ENCODE peak calls at places on chromosomes 4 and X, in seven cellular contexts. One of them, this sample, is unnamed.

GRCh38 chrX:111847491-111847890 is 28.5 kb upstream of the TRPC5OS start:
- DNase-seq in K562: no peak
- DNase-seq in H1: no peak
- DNase-seq in HCT116: no peak
- DNase-seq in SK-N-SH: no peak
- DNase-seq in upper lobe of left lung: no peak
- DNase-seq in transverse colon: no peak
- DNase-seq in this sample: no peak

GRCh38 chr4:154506253-154506652 is 14.7 kb upstream of the DCHS2 start:
- DNase-seq in K562: peak
- DNase-seq in H1: no peak
- DNase-seq in HCT116: peak
- DNase-seq in SK-N-SH: peak
- DNase-seq in upper lobe of left lung: no peak
- DNase-seq in transverse colon: no peak
- DNase-seq in this sample: no peak

GRCh38 chrX:30504309-30504708 is 73.3 kb downstream of the TASL start:
- DNase-seq in K562: peak
- DNase-seq in H1: no peak
- DNase-seq in HCT116: peak
- DNase-seq in SK-N-SH: peak
- DNase-seq in upper lobe of left lung: no peak
- DNase-seq in transverse colon: no peak
- DNase-seq in this sample: no peak

GRCh38 chr4:18953613-18954012 is 932.1 kb upstream of the LCORL start:
- DNase-seq in K562: no peak
- DNase-seq in H1: no peak
- DNase-seq in HCT116: no peak
- DNase-seq in SK-N-SH: no peak
- DNase-seq in upper lobe of left lung: no peak
- DNase-seq in transverse colon: no peak
- DNase-seq in this sample: no peak

GRCh38 chr4:30525662-30526061 is 194.5 kb upstream of the PCDH7 start:
- DNase-seq in K562: no peak
- DNase-seq in H1: no peak
- DNase-seq in HCT116: no peak
- DNase-seq in SK-N-SH: no peak
- DNase-seq in upper lobe of left lung: no peak
- DNase-seq in transverse colon: no peak
- DNase-seq in this sample: no peak

GRCh38 chr4:58514299-58514698 is 1404.1 kb upstream of the IGFBP7 start:
- DNase-seq in K562: no peak
- DNase-seq in H1: no peak
- DNase-seq in HCT116: no peak
- DNase-seq in SK-N-SH: no peak
- DNase-seq in upper lobe of left lung: no peak
- DNase-seq in transverse colon: no peak
- DNase-seq in this sample: no peak

GRCh38 chrX:133402042-133402453 is 13.2 kb downstream of the GPC4 start:
- DNase-seq in K562: no peak
- DNase-seq in H1: no peak
- DNase-seq in HCT116: no peak
- DNase-seq in SK-N-SH: no peak
- DNase-seq in upper lobe of left lung: no peak
- DNase-seq in transverse colon: no peak
- DNase-seq in this sample: no peak

GRCh38 chr4:27702710-27703431 is 842.2 kb downstream of the STIM2 start:
- DNase-seq in K562: no peak
- DNase-seq in H1: no peak
- DNase-seq in HCT116: peak
- DNase-seq in SK-N-SH: peak
- DNase-seq in upper lobe of left lung: no peak
- DNase-seq in transverse colon: no peak
- DNase-seq in this sample: no peak

GRCh38 chr4:153115322-153116100 is 88.7 kb upstream of the TRIM2 start:
- DNase-seq in K562: no peak
- DNase-seq in H1: no peak
- DNase-seq in HCT116: peak
- DNase-seq in SK-N-SH: no peak
- DNase-seq in upper lobe of left lung: peak
- DNase-seq in transverse colon: peak
- DNase-seq in this sample: no peak

GRCh38 chr4:113052379-113052951 is 3.0 kb downstream of the ANK2 start:
- DNase-seq in K562: no peak
- DNase-seq in H1: no peak
- DNase-seq in HCT116: no peak
- DNase-seq in SK-N-SH: no peak
- DNase-seq in upper lobe of left lung: no peak
- DNase-seq in transverse colon: no peak
- DNase-seq in this sample: no peak

GRCh38 chrX:153925739-153926593 is at the start of gene ARHGAP4:
- DNase-seq in K562: peak
- DNase-seq in H1: no peak
- DNase-seq in HCT116: peak
- DNase-seq in SK-N-SH: no peak
- DNase-seq in upper lobe of left lung: peak
- DNase-seq in transverse colon: no peak
- DNase-seq in this sample: no peak

GRCh38 chr4:658031-658667 is 15.9 kb downstream of the ATP5ME start:
- DNase-seq in K562: no peak
- DNase-seq in H1: no peak
- DNase-seq in HCT116: no peak
- DNase-seq in SK-N-SH: no peak
- DNase-seq in upper lobe of left lung: peak
- DNase-seq in transverse colon: no peak
- DNase-seq in this sample: no peak

GRCh38 chrX:63739885-63740284 is 45.1 kb downstream of the ARHGEF9 start:
- DNase-seq in K562: no peak
- DNase-seq in H1: no peak
- DNase-seq in HCT116: no peak
- DNase-seq in SK-N-SH: no peak
- DNase-seq in upper lobe of left lung: no peak
- DNase-seq in transverse colon: no peak
- DNase-seq in this sample: no peak

GRCh38 chr4:92339671-92340070 is 35.9 kb downstream of the GRID2 start:
- DNase-seq in K562: no peak
- DNase-seq in H1: no peak
- DNase-seq in HCT116: no peak
- DNase-seq in SK-N-SH: no peak
- DNase-seq in upper lobe of left lung: no peak
- DNase-seq in transverse colon: no peak
- DNase-seq in this sample: no peak

GRCh38 chr4:171956678-171957077 is 143.5 kb downstream of the GALNTL6 start:
- DNase-seq in K562: no peak
- DNase-seq in H1: no peak
- DNase-seq in HCT116: no peak
- DNase-seq in SK-N-SH: no peak
- DNase-seq in upper lobe of left lung: no peak
- DNase-seq in transverse colon: no peak
- DNase-seq in this sample: no peak

GRCh38 chr4:37835806-37836205 is 9.3 kb downstream of the PGM2 start:
- DNase-seq in K562: no peak
- DNase-seq in H1: no peak
- DNase-seq in HCT116: no peak
- DNase-seq in SK-N-SH: no peak
- DNase-seq in upper lobe of left lung: no peak
- DNase-seq in transverse colon: no peak
- DNase-seq in this sample: no peak

GRCh38 chr4:152652102-152652501 is 27.7 kb downstream of the TMEM154 start:
- DNase-seq in K562: no peak
- DNase-seq in H1: no peak
- DNase-seq in HCT116: no peak
- DNase-seq in SK-N-SH: no peak
- DNase-seq in upper lobe of left lung: no peak
- DNase-seq in transverse colon: no peak
- DNase-seq in this sample: no peak

GRCh38 chrX:101450052-101450451 is 35.2 kb upstream of the ARMCX4 start:
- DNase-seq in K562: no peak
- DNase-seq in H1: no peak
- DNase-seq in HCT116: no peak
- DNase-seq in SK-N-SH: no peak
- DNase-seq in upper lobe of left lung: no peak
- DNase-seq in transverse colon: no peak
- DNase-seq in this sample: no peak

GRCh38 chrX:39911278-39911897 is 186.4 kb downstream of the BCOR start:
- DNase-seq in K562: no peak
- DNase-seq in H1: no peak
- DNase-seq in HCT116: no peak
- DNase-seq in SK-N-SH: no peak
- DNase-seq in upper lobe of left lung: no peak
- DNase-seq in transverse colon: no peak
- DNase-seq in this sample: no peak

GRCh38 chrX:39910651-39911050 is 187.1 kb downstream of the BCOR start:
- DNase-seq in K562: no peak
- DNase-seq in H1: no peak
- DNase-seq in HCT116: no peak
- DNase-seq in SK-N-SH: no peak
- DNase-seq in upper lobe of left lung: no peak
- DNase-seq in transverse colon: no peak
- DNase-seq in this sample: no peak

GRCh38 chrX:39912126-39912525 is 185.6 kb downstream of the BCOR start:
- DNase-seq in K562: no peak
- DNase-seq in H1: no peak
- DNase-seq in HCT116: no peak
- DNase-seq in SK-N-SH: no peak
- DNase-seq in upper lobe of left lung: no peak
- DNase-seq in transverse colon: no peak
- DNase-seq in this sample: no peak

GRCh38 chrX:39907964-39908616 is 189.7 kb downstream of the BCOR start:
- DNase-seq in K562: no peak
- DNase-seq in H1: no peak
- DNase-seq in HCT116: peak
- DNase-seq in SK-N-SH: peak
- DNase-seq in upper lobe of left lung: peak
- DNase-seq in transverse colon: peak
- DNase-seq in this sample: no peak

DNA sequence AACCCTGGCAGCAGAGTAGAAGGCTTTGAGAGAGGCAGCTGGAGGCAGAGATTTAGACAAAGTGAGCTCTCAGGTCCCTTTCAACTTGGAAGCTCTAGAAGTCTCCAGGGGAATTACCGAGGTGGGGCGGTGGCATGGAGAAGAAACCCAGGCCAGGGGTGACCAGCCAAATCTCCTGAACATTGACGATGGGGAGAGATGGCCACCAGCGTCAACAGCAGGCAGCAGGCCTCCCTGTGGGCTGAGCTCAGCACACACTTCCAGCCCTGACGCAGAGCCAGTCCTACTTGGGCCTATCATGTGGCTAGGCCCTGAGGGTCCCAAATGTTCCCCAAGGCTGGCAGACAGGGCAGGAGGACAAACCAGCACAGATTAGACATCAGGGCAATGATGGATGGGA is 187.8 kb downstream of the BCOR start:
- DNase-seq in K562: no peak
- DNase-seq in H1: no peak
- DNase-seq in HCT116: no peak
- DNase-seq in SK-N-SH: no peak
- DNase-seq in upper lobe of left lung: no peak
- DNase-seq in transverse colon: no peak
- DNase-seq in this sample: no peak
- TF ChIP-seq POLR2AphosphoS5 in K562: no peak
- TF ChIP-seq POLR2AphosphoS5 in H1: no peak
- TF ChIP-seq POLR2AphosphoS5 in HCT116: no peak
- TF ChIP-seq POLR2AphosphoS5 in SK-N-SH: no peak
- TF ChIP-seq POLR2AphosphoS5 in upper lobe of left lung: no peak
- TF ChIP-seq POLR2AphosphoS5 in transverse colon: no peak
- TF ChIP-seq POLR2AphosphoS5 in this sample: no peak

DNA sequence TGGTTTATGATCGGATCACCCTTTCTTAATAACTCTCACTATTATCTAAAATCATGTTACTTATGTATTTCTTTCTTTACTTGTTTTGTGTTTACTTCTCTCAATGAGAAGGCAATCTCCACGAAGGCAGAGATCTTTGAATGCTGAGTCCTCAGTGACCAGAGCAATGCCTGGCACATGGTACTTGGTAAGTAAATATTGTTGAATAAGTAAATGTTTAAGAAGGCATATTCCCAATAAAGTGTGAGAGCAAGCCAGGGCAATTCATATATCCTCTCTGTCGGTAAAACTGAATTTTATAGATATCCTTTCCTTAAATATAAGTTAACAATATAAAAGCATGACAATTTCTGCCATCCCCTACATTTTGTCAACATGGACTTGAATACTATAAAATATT is 94.4 kb downstream of the UGT8 start:
- DNase-seq in K562: no peak
- DNase-seq in H1: no peak
- DNase-seq in HCT116: no peak
- DNase-seq in SK-N-SH: no peak
- DNase-seq in upper lobe of left lung: no peak
- DNase-seq in transverse colon: no peak
- DNase-seq in this sample: no peak
- TF ChIP-seq POLR2AphosphoS5 in K562: no peak
- TF ChIP-seq POLR2AphosphoS5 in H1: no peak
- TF ChIP-seq POLR2AphosphoS5 in HCT116: no peak
- TF ChIP-seq POLR2AphosphoS5 in SK-N-SH: no peak
- TF ChIP-seq POLR2AphosphoS5 in upper lobe of left lung: no peak
- TF ChIP-seq POLR2AphosphoS5 in transverse colon: no peak
- TF ChIP-seq POLR2AphosphoS5 in this sample: no peak

DNA sequence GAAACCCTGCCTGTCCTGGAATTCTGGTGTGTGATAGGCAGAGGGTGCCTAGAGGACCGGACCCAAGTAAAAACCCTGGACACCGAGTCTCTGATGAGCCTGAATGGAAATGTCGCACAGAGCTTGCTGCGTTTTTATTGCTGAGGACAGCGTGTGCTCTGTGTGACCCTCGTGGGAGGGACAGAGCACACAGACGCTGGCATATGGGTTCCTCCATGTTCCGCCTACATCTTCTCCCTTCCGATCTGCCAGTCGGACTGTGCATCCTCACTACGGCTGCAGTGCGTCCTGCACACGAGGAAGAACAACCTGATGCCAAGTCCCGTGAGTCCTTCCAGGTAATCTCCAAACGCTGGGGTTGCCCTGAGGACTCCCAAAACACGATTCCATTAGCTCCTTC is 68.3 kb downstream of the AFAP1 start:
- DNase-seq in K562: no peak
- DNase-seq in H1: no peak
- DNase-seq in HCT116: no peak
- DNase-seq in SK-N-SH: no peak
- DNase-seq in upper lobe of left lung: no peak
- DNase-seq in transverse colon: no peak
- DNase-seq in this sample: no peak
- TF ChIP-seq POLR2AphosphoS5 in K562: no peak
- TF ChIP-seq POLR2AphosphoS5 in H1: no peak
- TF ChIP-seq POLR2AphosphoS5 in HCT116: no peak
- TF ChIP-seq POLR2AphosphoS5 in SK-N-SH: no peak
- TF ChIP-seq POLR2AphosphoS5 in upper lobe of left lung: no peak
- TF ChIP-seq POLR2AphosphoS5 in transverse colon: no peak
- TF ChIP-seq POLR2AphosphoS5 in this sample: no peak

DNA sequence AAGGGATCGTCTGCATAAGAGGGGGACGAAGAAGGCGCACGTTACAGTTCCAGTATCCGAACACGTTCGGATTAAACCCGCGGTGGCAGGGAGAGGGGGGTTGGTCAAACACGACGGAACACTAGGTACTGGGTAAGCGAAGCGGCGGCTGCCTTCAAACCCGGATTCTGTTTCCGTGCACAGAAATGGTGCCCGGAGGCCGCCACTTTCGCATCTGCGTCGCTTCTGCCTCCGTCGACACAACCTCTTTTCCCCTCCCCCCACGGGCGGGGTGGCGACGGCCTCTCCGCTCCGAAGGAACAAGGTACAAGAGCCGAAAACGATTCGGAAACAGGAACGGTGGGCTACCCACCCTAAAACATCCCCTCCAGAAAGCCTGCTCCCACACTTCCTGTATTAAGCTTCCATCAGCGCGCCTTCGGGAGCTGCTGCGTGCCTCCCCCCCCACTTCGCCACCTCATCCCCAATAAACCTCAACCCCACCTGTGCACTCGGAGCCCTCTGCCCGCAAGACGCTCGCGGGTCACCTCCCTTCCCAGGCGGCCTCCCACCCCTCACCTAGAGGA is 667 bp downstream of the G3BP2 start:
- DNase-seq in K562: peak
- DNase-seq in H1: no peak
- DNase-seq in HCT116: peak
- DNase-seq in SK-N-SH: peak
- DNase-seq in upper lobe of left lung: peak
- DNase-seq in transverse colon: peak
- DNase-seq in this sample: peak
- TF ChIP-seq POLR2AphosphoS5 in K562: no peak
- TF ChIP-seq POLR2AphosphoS5 in H1: peak
- TF ChIP-seq POLR2AphosphoS5 in HCT116: peak
- TF ChIP-seq POLR2AphosphoS5 in SK-N-SH: no peak
- TF ChIP-seq POLR2AphosphoS5 in upper lobe of left lung: no peak
- TF ChIP-seq POLR2AphosphoS5 in transverse colon: peak
- TF ChIP-seq POLR2AphosphoS5 in this sample: peak